ENCODE peak calls at places on chromosomes 11 and 22, in seven cellular contexts. P, A, T, R, W, S and Z are unnamed samples.

GRCh38 chr11:128632151-128632791 is 44.9 kb upstream of the ETS1 start:
- DNase-seq in P (peak), A (peak), T (peak), R (peak), W (peak), S (no peak), Z (no peak)

GRCh38 chr11:94151903-94152677 is 23.4 kb downstream of the PANX1 start:
- DNase-seq in P (peak), A (no peak), T (peak), R (no peak), W (no peak), S (no peak), Z (no peak)

GRCh38 chr11:12807621-12808020 is 133.4 kb downstream of the TEAD1 start:
- DNase-seq in P (no peak), A (no peak), T (no peak), R (no peak), W (no peak), S (no peak), Z (no peak)

GRCh38 chr22:42622061-42622710 is 7.5 kb upstream of the POLDIP3 start:
- DNase-seq in P (no peak), A (no peak), T (no peak), R (no peak), W (no peak), S (no peak), Z (no peak)

GRCh38 chr22:49235463-49236300 is 592.0 kb downstream of the BRD1 start:
- DNase-seq in P (no peak), A (no peak), T (no peak), R (no peak), W (peak), S (no peak), Z (no peak)

GRCh38 chr11:128318856-128319474 is 268.4 kb downstream of the ETS1 start:
- DNase-seq in P (no peak), A (no peak), T (peak), R (no peak), W (no peak), S (no peak), Z (peak)

GRCh38 chr11:13324709-13325108 is 47.1 kb downstream of the BMAL1 start:
- DNase-seq in P (no peak), A (no peak), T (no peak), R (no peak), W (no peak), S (no peak), Z (no peak)

GRCh38 chr11:86537541-86538222 is 134.7 kb downstream of the ME3 start:
- DNase-seq in P (no peak), A (no peak), T (peak), R (peak), W (no peak), S (no peak), Z (no peak)

GRCh38 chr11:118623291-118623655 is 15.9 kb downstream of the PHLDB1 start:
- DNase-seq in P (peak), A (no peak), T (peak), R (peak), W (peak), S (no peak), Z (no peak)

GRCh38 chr11:131691558-131692041 is 321.2 kb downstream of the NTM start:
- DNase-seq in P (peak), A (no peak), T (no peak), R (peak), W (no peak), S (no peak), Z (no peak)

GRCh38 chr22:39292002-39292401 is 27.4 kb downstream of the RPL3 start:
- DNase-seq in P (no peak), A (no peak), T (no peak), R (no peak), W (no peak), S (no peak), Z (no peak)

GRCh38 chr11:134531331-134532135 is 119.5 kb upstream of the B3GAT1 start:
- DNase-seq in P (no peak), A (no peak), T (no peak), R (peak), W (peak), S (peak), Z (peak)

GRCh38 chr22:22878801-22879674 is 8.6 kb upstream of the IGLL5 start:
- DNase-seq in P (no peak), A (no peak), T (no peak), R (no peak), W (no peak), S (no peak), Z (no peak)
- TF ChIP-seq CTCF in P (peak), A (no peak), T (no peak), R (no peak), W (no peak), S (no peak), Z (no peak)

DNA sequence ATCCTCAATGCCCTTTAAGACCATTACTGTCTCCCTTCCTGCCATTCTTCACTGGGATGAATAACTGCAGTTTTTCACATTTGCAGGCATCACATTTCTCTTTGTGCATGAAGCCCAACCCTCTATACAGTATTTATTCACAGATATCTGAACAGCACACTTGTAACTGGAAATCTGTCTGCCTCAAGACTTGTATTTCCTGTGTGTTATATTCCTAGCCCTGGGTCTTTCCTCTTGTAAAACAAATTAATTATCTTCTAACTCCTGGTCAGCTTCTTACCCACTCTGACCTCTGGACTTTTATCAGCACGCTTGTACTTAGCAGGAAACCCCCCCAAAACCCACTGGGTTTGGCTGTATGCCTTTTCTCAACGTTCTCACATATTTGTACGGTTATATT is 2.0 kb downstream of the CSRP3 start:
- DNase-seq in P (no peak), A (no peak), T (peak), R (no peak), W (no peak), S (no peak), Z (no peak)
- TF ChIP-seq CTCF in P (no peak), A (no peak), T (no peak), R (no peak), W (no peak), S (no peak), Z (no peak)

GRCh38 chr11:103953797-103954495 is 82.5 kb upstream of the DDI1 start:
- DNase-seq in P (no peak), A (no peak), T (no peak), R (no peak), W (no peak), S (no peak), Z (no peak)

GRCh38 chr11:103947566-103947919 is 88.9 kb upstream of the DDI1 start:
- DNase-seq in P (no peak), A (no peak), T (peak), R (no peak), W (no peak), S (no peak), Z (no peak)

GRCh38 chr11:103946793-103947565 is 89.5 kb upstream of the DDI1 start:
- DNase-seq in P (no peak), A (no peak), T (no peak), R (no peak), W (no peak), S (no peak), Z (no peak)

GRCh38 chr11:103948331-103948730 is 88.1 kb upstream of the DDI1 start:
- DNase-seq in P (no peak), A (no peak), T (no peak), R (no peak), W (no peak), S (no peak), Z (no peak)

DNA sequence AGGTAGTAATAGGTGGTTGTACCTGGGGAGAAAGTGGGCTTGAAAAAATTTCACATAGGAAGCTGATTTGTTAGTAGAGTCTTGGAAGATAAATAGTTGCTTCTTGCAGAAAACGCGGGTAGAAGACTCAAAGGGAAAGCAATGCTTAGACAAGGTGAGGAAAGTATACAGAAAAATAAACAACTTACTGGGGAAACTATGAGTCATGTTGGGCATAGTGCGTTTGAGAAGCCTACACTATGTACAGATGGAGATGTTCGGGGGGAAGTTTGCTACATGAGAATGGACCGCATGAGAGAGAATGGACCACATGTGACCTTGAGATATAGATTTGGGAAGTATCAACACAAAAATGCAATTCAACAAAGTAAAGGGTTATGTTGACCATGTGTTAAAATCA is 86.7 kb upstream of the DDI1 start:
- DNase-seq in P (no peak), A (no peak), T (no peak), R (no peak), W (no peak), S (no peak), Z (no peak)
- TF ChIP-seq CTCF in P (no peak), A (no peak), T (no peak), R (no peak), W (no peak), S (no peak), Z (no peak)

GRCh38 chr11:14371249-14371648 is 12.3 kb upstream of the RRAS2 start:
- DNase-seq in P (no peak), A (no peak), T (no peak), R (no peak), W (no peak), S (no peak), Z (no peak)
- TF ChIP-seq CTCF in P (no peak), A (no peak), T (no peak), R (no peak), W (no peak), S (no peak), Z (no peak)

GRCh38 chr11:22634897-22635629 is 9.4 kb upstream of the FANCF start:
- DNase-seq in P (peak), A (no peak), T (peak), R (no peak), W (peak), S (no peak), Z (no peak)

GRCh38 chr11:22635689-22636088 is 10.1 kb upstream of the FANCF start:
- DNase-seq in P (no peak), A (no peak), T (no peak), R (no peak), W (no peak), S (no peak), Z (no peak)

GRCh38 chr11:22633354-22633902 is 7.8 kb upstream of the FANCF start:
- DNase-seq in P (no peak), A (no peak), T (no peak), R (no peak), W (no peak), S (no peak), Z (no peak)
- TF ChIP-seq CTCF in P (no peak), A (peak), T (no peak), R (no peak), W (no peak), S (no peak), Z (no peak)

GRCh38 chr22:35627267-35628041 is 10.3 kb upstream of the MB start:
- DNase-seq in P (peak), A (peak), T (peak), R (peak), W (no peak), S (peak), Z (peak)
- TF ChIP-seq CTCF in P (peak), A (peak), T (peak), R (peak), W (peak), S (peak), Z (peak)

GRCh38 chr22:27638329-27639179 is 163.0 kb downstream of the MN1 start:
- DNase-seq in P (no peak), A (no peak), T (no peak), R (no peak), W (no peak), S (no peak), Z (no peak)

GRCh38 chr22:27642104-27642800 is 159.3 kb downstream of the MN1 start:
- DNase-seq in P (no peak), A (no peak), T (no peak), R (no peak), W (peak), S (no peak), Z (no peak)

GRCh38 chr22:27639180-27640086 is 162.1 kb downstream of the MN1 start:
- DNase-seq in P (no peak), A (no peak), T (no peak), R (no peak), W (no peak), S (no peak), Z (no peak)

GRCh38 chr22:27644566-27644965 is 157.0 kb downstream of the MN1 start:
- DNase-seq in P (no peak), A (no peak), T (no peak), R (no peak), W (no peak), S (no peak), Z (no peak)

DNA sequence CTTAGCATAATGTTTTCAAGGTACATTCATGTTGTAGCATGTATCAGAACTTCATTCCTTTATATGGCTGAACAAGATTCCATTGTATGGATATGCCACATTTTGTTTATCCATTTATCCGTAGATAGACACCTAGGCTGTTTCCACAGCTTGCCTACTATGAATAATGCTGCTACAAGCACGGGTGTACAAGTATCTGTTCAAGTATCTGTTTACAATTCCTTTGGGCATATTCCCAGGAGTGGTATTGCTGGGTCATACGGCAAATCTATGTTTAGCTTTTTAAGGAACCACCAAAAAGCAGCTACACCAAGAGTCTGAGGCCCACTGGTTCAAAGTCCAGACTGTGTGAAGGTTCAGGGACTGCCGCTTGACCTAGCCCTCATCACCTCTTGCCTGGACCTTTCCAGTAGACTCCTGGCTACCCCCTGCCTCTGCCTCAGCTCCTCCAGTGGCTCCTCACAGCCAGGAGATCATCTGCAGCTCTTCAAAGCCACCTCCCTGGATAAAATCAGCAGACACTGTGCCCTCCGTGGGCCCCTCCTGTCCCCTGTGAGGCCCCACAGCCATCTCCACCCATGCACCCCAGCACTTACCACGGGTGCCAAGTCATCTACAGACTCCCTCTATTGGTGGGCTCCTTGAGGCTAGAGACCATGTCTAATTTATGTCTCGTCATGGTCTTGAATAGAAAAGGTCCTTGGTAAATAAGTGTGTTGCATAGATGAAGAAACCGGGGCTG is 160.3 kb downstream of the MN1 start:
- DNase-seq in P (no peak), A (no peak), T (no peak), R (no peak), W (peak), S (no peak), Z (no peak)
- TF ChIP-seq CTCF in P (no peak), A (no peak), T (no peak), R (no peak), W (no peak), S (no peak), Z (no peak)